ENCODE peak calls at places on chromosome 1, in seven cellular contexts. O is right cardiac atrium, D is left ventricle myocardium inferior, I is spleen, Z is aorta, T is BE2C, J is left lung. C is an unnamed sample. For H3K4me1, the result is how much of the 10 kb centered on the place peaks cover.

GRCh38 chr1:24966724-24967346 is 36.8 kb upstream of the RUNX3 start:
- DNase-seq in O (no peak), D (no peak), I (peak), Z (no peak), T (no peak), J (peak), C (no peak)

GRCh38 chr1:29461115-29461739 is 224.9 kb downstream of the PTPRU start:
- DNase-seq in O (no peak), D (no peak), I (peak), Z (no peak), T (no peak), J (no peak), C (no peak)

GRCh38 chr1:21251773-21252471 is 38.3 kb downstream of the ECE1 start:
- DNase-seq in O (peak), D (no peak), I (no peak), Z (peak), T (no peak), J (peak), C (no peak)

GRCh38 chr1:240091614-240092300 is at the start of gene FMN2:
- DNase-seq in O (no peak), D (no peak), I (no peak), Z (no peak), T (peak), J (no peak), C (no peak)

GRCh38 chr1:229714964-229715603 is 89.0 kb downstream of the URB2 start:
- DNase-seq in O (no peak), D (no peak), I (no peak), Z (no peak), T (peak), J (no peak), C (no peak)

GRCh38 chr1:243428617-243429342 is 172.9 kb downstream of the SDCCAG8 start:
- DNase-seq in O (no peak), D (no peak), I (no peak), Z (no peak), T (no peak), J (no peak), C (no peak)

GRCh38 chr1:186094170-186094569 is 280.9 kb downstream of the TPR start:
- DNase-seq in O (no peak), D (no peak), I (no peak), Z (no peak), T (no peak), J (no peak), C (no peak)

GRCh38 chr1:25009675-25010262 is 79.7 kb upstream of the RUNX3 start:
- DNase-seq in O (no peak), D (no peak), I (no peak), Z (no peak), T (no peak), J (no peak), C (no peak)

GRCh38 chr1:57360846-57361407 is 62.9 kb downstream of the DAB1 start:
- DNase-seq in O (no peak), D (no peak), I (no peak), Z (no peak), T (no peak), J (no peak), C (no peak)

GRCh38 chr1:44031051-44031899 is at the start of gene SLC6A9:
- DNase-seq in O (peak), D (peak), I (peak), Z (peak), T (peak), J (peak), C (peak)

GRCh38 chr1:239930646-239931262 is 160.9 kb upstream of the FMN2 start:
- DNase-seq in O (no peak), D (no peak), I (no peak), Z (no peak), T (no peak), J (no peak), C (no peak)

GRCh38 chr1:46183119-46183842 is 7.0 kb upstream of the P3R3URF start:
- DNase-seq in O (peak), D (peak), I (no peak), Z (peak), T (no peak), J (peak), C (peak)

GRCh38 chr1:99662581-99663208 is 16.8 kb downstream of the PALMD start:
- DNase-seq in O (peak), D (peak), I (no peak), Z (peak), T (peak), J (peak), C (peak)

GRCh38 chr1:172726740-172727139 is 67.8 kb downstream of the FASLG start:
- DNase-seq in O (no peak), D (no peak), I (no peak), Z (no peak), T (no peak), J (no peak), C (no peak)

GRCh38 chr1:94795321-94795899 is 24.7 kb upstream of the SLC44A3 start:
- DNase-seq in O (no peak), D (no peak), I (no peak), Z (no peak), T (no peak), J (no peak), C (no peak)

GRCh38 chr1:94798472-94798871 is 21.7 kb upstream of the SLC44A3 start:
- DNase-seq in O (no peak), D (no peak), I (no peak), Z (no peak), T (no peak), J (no peak), C (no peak)

GRCh38 chr1:94796269-94796668 is 23.9 kb upstream of the SLC44A3 start:
- DNase-seq in O (no peak), D (no peak), I (no peak), Z (no peak), T (no peak), J (no peak), C (no peak)

GRCh38 chr1:94798054-94798453 is 22.1 kb upstream of the SLC44A3 start:
- DNase-seq in O (no peak), D (no peak), I (no peak), Z (no peak), T (no peak), J (no peak), C (no peak)

GRCh38 chr1:94797286-94797685 is 22.9 kb upstream of the SLC44A3 start:
- DNase-seq in O (no peak), D (no peak), I (no peak), Z (no peak), T (no peak), J (no peak), C (no peak)
- H3K4me1 ChIP-seq in O (under half), D (half or more), I (under half), Z (under half), T (under half), J (under half), C (under half)

DNA sequence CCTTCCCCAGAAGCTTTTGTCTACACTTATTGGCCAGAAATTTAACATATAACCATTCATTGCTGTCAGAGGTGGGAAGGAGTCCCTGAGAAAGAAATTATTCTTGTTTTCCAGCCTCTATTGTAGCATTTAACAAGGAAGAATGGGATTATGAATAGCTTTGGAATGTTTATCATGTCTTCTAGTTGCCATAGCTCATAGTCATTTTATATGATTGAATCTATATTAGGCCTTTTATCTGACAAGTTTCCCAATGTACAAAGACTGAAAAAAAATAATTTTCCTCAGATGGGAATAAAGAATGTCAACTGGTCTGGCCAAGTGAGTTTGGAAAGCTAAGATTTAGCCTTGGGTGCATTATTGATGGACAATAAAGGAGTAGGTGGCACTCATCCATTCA is 28.3 kb downstream of the PTPRC start:
- DNase-seq in O (no peak), D (no peak), I (no peak), Z (no peak), T (no peak), J (no peak), C (no peak)
- H3K4me1 ChIP-seq in O (under half), D (under half), I (under half), Z (under half), T (under half), J (under half), C (under half)

DNA sequence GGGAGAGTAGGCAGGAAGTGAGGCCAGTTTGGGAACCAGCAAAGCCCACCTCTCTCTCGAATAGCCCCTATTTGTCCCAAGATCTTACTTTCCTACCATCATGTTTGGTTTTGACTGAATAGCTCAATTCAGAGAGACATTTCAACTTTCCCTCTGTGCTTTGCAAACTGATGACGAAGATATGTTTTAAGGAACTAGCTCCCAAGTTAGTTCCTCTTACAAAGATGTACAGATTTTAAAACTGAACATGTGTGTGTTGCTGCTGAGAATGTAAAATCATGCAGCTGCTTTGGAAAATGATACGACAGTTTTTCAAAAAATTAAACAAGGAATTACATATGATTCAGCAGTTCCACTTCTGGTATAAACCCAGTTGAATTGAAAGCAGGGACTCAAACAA is 33.6 kb downstream of the KIF26B start:
- DNase-seq in O (no peak), D (no peak), I (no peak), Z (no peak), T (no peak), J (no peak), C (no peak)
- H3K4me1 ChIP-seq in O (under half), D (under half), I (under half), Z (under half), T (under half), J (under half), C (under half)

GRCh38 chr1:28155628-28156027 is 20.9 kb downstream of the PTAFR start:
- DNase-seq in O (no peak), D (no peak), I (no peak), Z (no peak), T (no peak), J (no peak), C (no peak)
- H3K4me1 ChIP-seq in O (under half), D (under half), I (under half), Z (under half), T (under half), J (under half), C (under half)

GRCh38 chr1:177065430-177065829 is 99.1 kb downstream of the ASTN1 start:
- DNase-seq in O (no peak), D (no peak), I (no peak), Z (no peak), T (no peak), J (no peak), C (no peak)
- H3K4me1 ChIP-seq in O (under half), D (under half), I (under half), Z (under half), T (under half), J (under half), C (under half)

GRCh38 chr1:207885129-207886032 is 25.5 kb downstream of the CD34 start:
- DNase-seq in O (peak), D (peak), I (peak), Z (peak), T (peak), J (peak), C (peak)

GRCh38 chr1:207888647-207889046 is 22.3 kb downstream of the CD34 start:
- DNase-seq in O (peak), D (no peak), I (no peak), Z (no peak), T (no peak), J (no peak), C (no peak)

GRCh38 chr1:207887542-207887941 is 23.4 kb downstream of the CD34 start:
- DNase-seq in O (no peak), D (no peak), I (no peak), Z (no peak), T (no peak), J (no peak), C (no peak)

GRCh38 chr1:207884276-207885029 is 26.5 kb downstream of the CD34 start:
- DNase-seq in O (no peak), D (no peak), I (no peak), Z (no peak), T (no peak), J (no peak), C (no peak)

GRCh38 chr1:207886227-207886626 is 24.7 kb downstream of the CD34 start:
- DNase-seq in O (no peak), D (no peak), I (no peak), Z (no peak), T (no peak), J (no peak), C (no peak)
- H3K4me1 ChIP-seq in O (under half), D (half or more), I (under half), Z (under half), T (under half), J (under half), C (half or more)

DNA sequence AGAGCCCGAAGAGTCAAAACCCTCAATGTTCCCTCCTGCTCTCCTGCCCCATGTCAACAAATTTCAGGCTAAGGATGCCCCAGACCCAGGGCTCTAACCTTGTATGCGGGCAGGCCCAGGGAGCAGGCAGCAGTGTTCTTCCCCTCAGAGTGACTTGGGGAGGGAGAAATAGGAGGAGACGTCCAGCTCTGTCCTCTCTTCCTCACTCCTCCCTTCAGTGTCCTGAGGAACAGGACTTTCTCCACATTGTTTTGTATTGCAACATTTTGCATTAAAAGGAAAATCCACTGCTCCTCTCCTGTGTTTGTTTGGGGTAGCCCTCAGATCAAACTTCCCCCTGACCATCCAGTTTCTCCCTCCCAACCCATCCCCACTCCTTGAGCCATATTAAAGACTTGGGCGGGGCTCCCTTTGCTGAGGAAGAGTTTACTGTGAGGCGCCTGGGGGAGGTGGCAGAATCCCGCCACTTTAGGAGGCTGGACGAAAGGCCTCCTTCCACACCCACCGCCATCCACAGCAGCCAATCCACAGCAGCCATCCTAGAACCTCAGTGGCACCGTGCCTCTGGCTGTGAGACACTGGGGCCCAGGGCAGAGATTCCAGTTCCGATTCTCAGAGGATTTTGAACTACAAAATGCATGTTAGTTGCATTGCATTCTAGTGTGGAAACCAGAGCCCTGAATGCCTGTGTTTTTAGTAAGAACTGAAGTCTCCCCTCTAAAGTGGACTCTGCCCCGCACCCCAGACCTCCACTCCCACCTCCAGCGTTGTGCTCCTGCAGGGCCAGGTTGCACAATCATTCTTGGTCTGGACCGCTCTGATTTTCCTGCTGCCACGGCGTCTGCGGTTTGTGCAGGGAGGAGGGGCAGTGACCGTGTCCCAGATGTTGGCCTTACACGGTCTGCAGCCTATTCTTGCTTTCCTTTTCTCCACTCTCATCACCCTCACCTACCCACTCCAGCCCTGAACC is 3.0 kb downstream of the OLFML3 start:
- DNase-seq in O (peak), D (peak), I (no peak), Z (peak), T (peak), J (peak), C (peak)
- H3K4me1 ChIP-seq in O (under half), D (under half), I (under half), Z (under half), T (under half), J (under half), C (half or more)

GRCh38 chr1:9539829-9540550 is 725 bp downstream of the SLC25A33 start:
- DNase-seq in O (peak), D (peak), I (peak), Z (peak), T (peak), J (peak), C (peak)
- H3K4me1 ChIP-seq in O (under half), D (under half), I (under half), Z (under half), T (under half), J (under half), C (under half)